ENCODE peak calls at places on chromosomes 11 and 22, in five cellular contexts. One of them, this sample, is unnamed.

GRCh38 chr11:124754309-124754708 is 2.3 kb upstream of the VSIG2 start:
- DNase-seq in upper lobe of right lung: no peak
- DNase-seq in fibroblast of the aortic adventitia: no peak
- DNase-seq in adrenal gland: no peak
- DNase-seq in heart left ventricle: no peak
- DNase-seq in this sample: no peak

GRCh38 chr22:26763633-26764295 is 106.4 kb downstream of the MIAT start:
- DNase-seq in fibroblast of the aortic adventitia: peak
- DNase-seq in adrenal gland: no peak
- DNase-seq in upper lobe of right lung: no peak
- DNase-seq in heart left ventricle: no peak
- DNase-seq in this sample: no peak

GRCh38 chr11:17169876-17170275 is 37.9 kb downstream of the PIK3C2A start:
- DNase-seq in fibroblast of the aortic adventitia: no peak
- DNase-seq in upper lobe of right lung: no peak
- DNase-seq in adrenal gland: no peak
- DNase-seq in heart left ventricle: no peak
- DNase-seq in this sample: no peak

GRCh38 chr11:6757373-6757967 is 14.3 kb downstream of the OR2AG2 start:
- DNase-seq in fibroblast of the aortic adventitia: peak
- DNase-seq in heart left ventricle: peak
- DNase-seq in adrenal gland: peak
- DNase-seq in upper lobe of right lung: no peak
- DNase-seq in this sample: peak

GRCh38 chr11:7579226-7579825 is 65.5 kb downstream of the PPFIBP2 start:
- DNase-seq in fibroblast of the aortic adventitia: peak
- DNase-seq in adrenal gland: no peak
- DNase-seq in heart left ventricle: no peak
- DNase-seq in upper lobe of right lung: no peak
- DNase-seq in this sample: no peak

GRCh38 chr22:26494506-26494905 is 10.8 kb downstream of the SRRD start:
- DNase-seq in upper lobe of right lung: no peak
- DNase-seq in adrenal gland: no peak
- DNase-seq in fibroblast of the aortic adventitia: no peak
- DNase-seq in heart left ventricle: no peak
- DNase-seq in this sample: no peak

GRCh38 chr22:37739000-37739399 is 42.2 kb downstream of the TRIOBP start:
- DNase-seq in upper lobe of right lung: peak
- DNase-seq in heart left ventricle: peak
- DNase-seq in adrenal gland: no peak
- DNase-seq in fibroblast of the aortic adventitia: peak
- DNase-seq in this sample: no peak

GRCh38 chr11:104704888-104705287 is 193.4 kb downstream of the CASP12 start:
- DNase-seq in heart left ventricle: no peak
- DNase-seq in fibroblast of the aortic adventitia: no peak
- DNase-seq in upper lobe of right lung: no peak
- DNase-seq in adrenal gland: no peak
- DNase-seq in this sample: no peak

GRCh38 chr22:28958611-28959010 is 75.2 kb downstream of the ZNRF3 start:
- DNase-seq in adrenal gland: no peak
- DNase-seq in heart left ventricle: no peak
- DNase-seq in upper lobe of right lung: no peak
- DNase-seq in fibroblast of the aortic adventitia: peak
- DNase-seq in this sample: no peak

GRCh38 chr11:124174001-124174400 is 9.1 kb upstream of the OR10D3 start:
- DNase-seq in heart left ventricle: no peak
- DNase-seq in fibroblast of the aortic adventitia: peak
- DNase-seq in adrenal gland: no peak
- DNase-seq in upper lobe of right lung: no peak
- DNase-seq in this sample: no peak

GRCh38 chr22:46001046-46001425 is 24.1 kb upstream of the WNT7B start:
- DNase-seq in heart left ventricle: no peak
- DNase-seq in upper lobe of right lung: peak
- DNase-seq in fibroblast of the aortic adventitia: no peak
- DNase-seq in adrenal gland: peak
- DNase-seq in this sample: no peak

GRCh38 chr11:64339754-64340408 is at the start of gene CCDC88B:
- DNase-seq in heart left ventricle: peak
- DNase-seq in upper lobe of right lung: peak
- DNase-seq in fibroblast of the aortic adventitia: no peak
- DNase-seq in adrenal gland: no peak
- DNase-seq in this sample: peak

GRCh38 chr22:30969532-30970355 is 679 bp downstream of the TUG1 start:
- DNase-seq in fibroblast of the aortic adventitia: peak
- DNase-seq in adrenal gland: peak
- DNase-seq in heart left ventricle: peak
- DNase-seq in upper lobe of right lung: no peak
- DNase-seq in this sample: peak

GRCh38 chr11:71200761-71201160 is 51.6 kb downstream of the SHANK2 start:
- DNase-seq in fibroblast of the aortic adventitia: no peak
- DNase-seq in adrenal gland: no peak
- DNase-seq in upper lobe of right lung: peak
- DNase-seq in heart left ventricle: no peak
- DNase-seq in this sample: no peak

GRCh38 chr11:105368711-105369110 is 229.1 kb upstream of the CARD18 start:
- DNase-seq in fibroblast of the aortic adventitia: no peak
- DNase-seq in heart left ventricle: no peak
- DNase-seq in upper lobe of right lung: no peak
- DNase-seq in adrenal gland: no peak
- DNase-seq in this sample: no peak

DNA sequence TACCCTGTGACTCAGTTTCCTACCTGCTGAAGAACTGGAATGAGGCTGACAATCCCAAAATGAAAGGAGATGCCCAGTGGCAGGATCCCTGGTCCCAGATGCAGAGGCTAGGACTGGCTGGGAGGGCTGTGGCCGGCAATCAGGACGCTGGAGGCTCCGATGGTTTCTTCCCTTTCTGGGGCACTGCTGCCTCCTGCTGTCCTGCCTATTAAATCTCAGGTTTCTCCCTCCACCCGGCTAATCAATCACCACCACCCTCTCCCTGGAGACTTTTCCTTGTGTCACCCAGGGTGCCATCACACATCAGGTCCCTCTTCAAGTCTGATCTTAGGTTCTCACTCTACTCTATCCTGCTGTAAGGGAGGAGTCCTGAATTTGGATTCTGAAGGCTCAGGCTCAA is 82.6 kb downstream of the RCN1 start:
- DNase-seq in upper lobe of right lung: no peak
- DNase-seq in adrenal gland: peak
- DNase-seq in fibroblast of the aortic adventitia: peak
- DNase-seq in heart left ventricle: peak
- DNase-seq in this sample: peak
- TF ChIP-seq CTCF in upper lobe of right lung: peak
- TF ChIP-seq CTCF in adrenal gland: peak
- TF ChIP-seq CTCF in fibroblast of the aortic adventitia: peak
- TF ChIP-seq CTCF in heart left ventricle: peak
- TF ChIP-seq CTCF in this sample: peak

GRCh38 chr11:94132823-94133408 is 4.3 kb downstream of the PANX1 start:
- DNase-seq in upper lobe of right lung: no peak
- DNase-seq in fibroblast of the aortic adventitia: no peak
- DNase-seq in adrenal gland: no peak
- DNase-seq in heart left ventricle: no peak
- DNase-seq in this sample: no peak

GRCh38 chr11:94131363-94132115 is 2.9 kb downstream of the PANX1 start:
- DNase-seq in heart left ventricle: no peak
- DNase-seq in fibroblast of the aortic adventitia: peak
- DNase-seq in adrenal gland: peak
- DNase-seq in upper lobe of right lung: no peak
- DNase-seq in this sample: no peak

GRCh38 chr11:94132152-94132558 is 3.5 kb downstream of the PANX1 start:
- DNase-seq in upper lobe of right lung: no peak
- DNase-seq in heart left ventricle: peak
- DNase-seq in adrenal gland: no peak
- DNase-seq in fibroblast of the aortic adventitia: peak
- DNase-seq in this sample: no peak

GRCh38 chr11:94133752-94134151 is 5.1 kb downstream of the PANX1 start:
- DNase-seq in fibroblast of the aortic adventitia: no peak
- DNase-seq in heart left ventricle: no peak
- DNase-seq in upper lobe of right lung: no peak
- DNase-seq in adrenal gland: no peak
- DNase-seq in this sample: no peak

GRCh38 chr11:94134651-94135512 is 6.2 kb downstream of the PANX1 start:
- DNase-seq in adrenal gland: peak
- DNase-seq in heart left ventricle: peak
- DNase-seq in upper lobe of right lung: no peak
- DNase-seq in fibroblast of the aortic adventitia: peak
- DNase-seq in this sample: no peak
- TF ChIP-seq CTCF in adrenal gland: no peak
- TF ChIP-seq CTCF in heart left ventricle: no peak
- TF ChIP-seq CTCF in upper lobe of right lung: no peak
- TF ChIP-seq CTCF in fibroblast of the aortic adventitia: no peak
- TF ChIP-seq CTCF in this sample: no peak

DNA sequence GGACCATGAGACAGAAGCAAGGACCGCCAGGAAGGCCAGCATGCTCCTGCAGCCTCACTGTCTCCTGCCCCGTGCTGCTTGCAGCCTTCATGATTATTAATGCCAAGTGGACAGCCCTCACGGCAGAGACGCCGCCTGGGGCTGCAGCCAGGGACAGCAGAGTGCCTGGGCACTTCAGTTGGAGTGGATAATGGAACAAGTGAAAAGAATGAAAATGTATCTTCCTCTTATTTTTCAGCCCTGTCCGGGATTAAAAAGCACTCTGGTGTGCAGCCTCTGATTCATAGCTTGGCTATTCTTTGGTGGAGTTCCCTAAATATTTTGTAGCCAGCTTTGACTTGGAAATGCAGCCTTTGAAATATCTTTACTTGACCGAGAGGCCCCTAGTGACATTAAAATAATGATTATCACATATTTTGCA is 1404.2 kb downstream of the BRD1 start:
- DNase-seq in fibroblast of the aortic adventitia: peak
- DNase-seq in upper lobe of right lung: peak
- DNase-seq in adrenal gland: no peak
- DNase-seq in heart left ventricle: no peak
- DNase-seq in this sample: no peak
- TF ChIP-seq CTCF in fibroblast of the aortic adventitia: no peak
- TF ChIP-seq CTCF in upper lobe of right lung: no peak
- TF ChIP-seq CTCF in adrenal gland: no peak
- TF ChIP-seq CTCF in heart left ventricle: no peak
- TF ChIP-seq CTCF in this sample: no peak

DNA sequence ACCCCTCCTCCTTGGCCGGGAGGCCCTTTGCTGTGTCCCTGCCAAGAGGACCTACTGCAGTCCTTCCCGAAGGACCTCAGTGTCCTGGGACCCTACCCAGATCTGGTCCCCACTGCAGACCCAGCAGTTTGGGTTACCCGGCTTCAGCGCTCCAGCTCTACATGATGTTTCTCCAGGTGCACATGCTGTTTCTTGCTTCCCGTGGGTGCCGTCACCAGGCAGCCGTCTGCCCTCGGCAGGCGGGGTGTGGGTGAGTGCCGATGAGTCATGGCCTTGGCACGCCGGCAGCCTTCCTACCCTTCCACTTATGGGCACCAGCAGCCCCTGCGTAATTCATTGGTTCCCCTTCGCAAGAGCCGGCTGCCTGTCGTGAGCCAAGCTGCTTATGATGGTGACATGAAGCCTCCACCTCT is 101.8 kb downstream of the BCR start:
- DNase-seq in adrenal gland: peak
- DNase-seq in heart left ventricle: peak
- DNase-seq in upper lobe of right lung: peak
- DNase-seq in fibroblast of the aortic adventitia: peak
- DNase-seq in this sample: no peak
- TF ChIP-seq CTCF in adrenal gland: no peak
- TF ChIP-seq CTCF in heart left ventricle: no peak
- TF ChIP-seq CTCF in upper lobe of right lung: peak
- TF ChIP-seq CTCF in fibroblast of the aortic adventitia: no peak
- TF ChIP-seq CTCF in this sample: peak

GRCh38 chr11:68009391-68010000 is 631 bp upstream of the ALDH3B1 start:
- DNase-seq in upper lobe of right lung: peak
- DNase-seq in fibroblast of the aortic adventitia: peak
- DNase-seq in heart left ventricle: no peak
- DNase-seq in adrenal gland: peak
- DNase-seq in this sample: no peak
- TF ChIP-seq CTCF in upper lobe of right lung: peak
- TF ChIP-seq CTCF in fibroblast of the aortic adventitia: peak
- TF ChIP-seq CTCF in heart left ventricle: no peak
- TF ChIP-seq CTCF in adrenal gland: no peak
- TF ChIP-seq CTCF in this sample: peak

GRCh38 chr11:119371067-119371601 is 10.4 kb downstream of the USP2 start:
- DNase-seq in fibroblast of the aortic adventitia: no peak
- DNase-seq in heart left ventricle: no peak
- DNase-seq in adrenal gland: peak
- DNase-seq in upper lobe of right lung: peak
- DNase-seq in this sample: no peak

GRCh38 chr11:119370486-119371046 is 10.9 kb downstream of the USP2 start:
- DNase-seq in heart left ventricle: peak
- DNase-seq in adrenal gland: peak
- DNase-seq in upper lobe of right lung: peak
- DNase-seq in fibroblast of the aortic adventitia: peak
- DNase-seq in this sample: no peak

GRCh38 chr11:119372260-119373058 is 9.0 kb downstream of the USP2 start:
- DNase-seq in heart left ventricle: peak
- DNase-seq in fibroblast of the aortic adventitia: no peak
- DNase-seq in adrenal gland: peak
- DNase-seq in upper lobe of right lung: peak
- DNase-seq in this sample: no peak

GRCh38 chr11:119373059-119373875 is 8.2 kb downstream of the USP2 start:
- DNase-seq in fibroblast of the aortic adventitia: no peak
- DNase-seq in upper lobe of right lung: peak
- DNase-seq in adrenal gland: no peak
- DNase-seq in heart left ventricle: no peak
- DNase-seq in this sample: no peak

DNA sequence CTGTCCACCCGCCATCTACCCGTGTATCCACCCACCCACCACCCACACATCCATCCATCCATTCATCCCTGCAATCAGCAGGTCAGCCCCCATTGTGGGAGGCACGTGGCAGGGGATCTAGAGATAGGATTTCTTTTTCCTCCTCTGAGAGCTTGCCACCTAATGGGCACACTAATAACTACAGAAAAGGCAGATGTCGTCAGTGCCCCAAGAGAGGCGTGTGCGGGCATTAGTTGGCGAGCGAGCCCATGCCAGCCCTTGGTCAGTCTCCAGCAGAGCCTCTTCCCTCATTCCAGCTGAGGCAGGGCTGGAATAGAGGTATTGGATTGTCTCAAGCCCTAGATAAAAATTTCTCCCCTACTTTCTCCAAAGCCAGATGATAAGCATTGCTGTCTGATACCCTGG is 9.7 kb downstream of the USP2 start:
- DNase-seq in heart left ventricle: peak
- DNase-seq in fibroblast of the aortic adventitia: no peak
- DNase-seq in upper lobe of right lung: peak
- DNase-seq in adrenal gland: peak
- DNase-seq in this sample: no peak
- TF ChIP-seq CTCF in heart left ventricle: peak
- TF ChIP-seq CTCF in fibroblast of the aortic adventitia: no peak
- TF ChIP-seq CTCF in upper lobe of right lung: no peak
- TF ChIP-seq CTCF in adrenal gland: peak
- TF ChIP-seq CTCF in this sample: no peak